ENCODE peak calls at places on chromosomes 6 and 20, in ten cellular contexts. N, J, I, F, E, H, Q, O, L and B are unnamed samples.

GRCh38 chr6:168388641-168389633 is 52.0 kb upstream of the SMOC2 start:
- DNase-seq in I (peak), J (peak), N (no peak), F (no peak), O (no peak), E (no peak), H (no peak), L (no peak), Q (no peak), B (no peak)

GRCh38 chr6:20877008-20877937 is 343.0 kb downstream of the CDKAL1 start:
- DNase-seq in N (no peak), E (no peak), Q (no peak), L (peak), J (peak), I (peak), O (peak), F (peak), H (peak), B (no peak)

GRCh38 chr20:62805711-62806382 is 1.2 kb downstream of the OGFR start:
- DNase-seq in J (no peak), L (no peak), Q (peak), F (no peak), O (no peak), H (peak), E (no peak), I (peak), N (no peak), B (no peak)

GRCh38 chr6:24824142-24824755 is 25.5 kb upstream of the ARMH2 start:
- DNase-seq in F (peak), H (no peak), L (no peak), O (no peak), E (no peak), I (no peak), J (no peak), Q (no peak), N (no peak), B (no peak)

GRCh38 chr20:3733119-3733995 is 872 bp downstream of the HSPA12B start:
- DNase-seq in I (no peak), H (no peak), L (no peak), F (no peak), Q (no peak), N (no peak), J (no peak), O (no peak), E (no peak), B (no peak)

GRCh38 chr6:144886682-144887081 is 601.5 kb downstream of the UTRN start:
- DNase-seq in H (no peak), F (no peak), I (no peak), J (no peak), O (no peak), L (no peak), Q (no peak), E (no peak), N (no peak), B (no peak)

GRCh38 chr6:43766964-43767461 is 3.0 kb upstream of the VEGFA start:
- DNase-seq in E (no peak), O (no peak), L (no peak), I (peak), H (no peak), Q (no peak), F (no peak), J (peak), N (no peak), B (no peak)

GRCh38 chr6:56714982-56715456 is 72.3 kb upstream of the DST start:
- DNase-seq in L (peak), H (peak), I (no peak), J (no peak), F (peak), N (no peak), E (no peak), Q (peak), O (peak), B (no peak)

GRCh38 chr20:46205349-46205748 is 87.2 kb downstream of the CD40 start:
- DNase-seq in O (no peak), E (no peak), H (no peak), Q (no peak), I (no peak), F (no peak), L (no peak), J (no peak), N (no peak), B (no peak)

GRCh38 chr6:74137910-74138309 is 441.9 kb downstream of the CD109 start:
- DNase-seq in I (peak), E (no peak), F (peak), N (no peak), J (no peak), O (peak), L (no peak), H (no peak), Q (no peak), B (no peak)

GRCh38 chr20:40860487-40860902 is 168.1 kb upstream of the TOP1 start:
- DNase-seq in F (peak), N (no peak), J (no peak), O (peak), E (no peak), H (no peak), Q (no peak), I (peak), L (peak), B (no peak)

GRCh38 chr6:73131706-73132105 is 93.6 kb downstream of the KHDC1L start:
- DNase-seq in J (no peak), I (no peak), E (no peak), N (no peak), H (no peak), O (no peak), F (no peak), L (peak), Q (no peak), B (no peak)

GRCh38 chr6:75922226-75922625 is 150.2 kb downstream of the IMPG1 start:
- DNase-seq in I (no peak), O (no peak), F (peak), E (no peak), J (no peak), N (no peak), Q (no peak), H (no peak), L (peak), B (no peak)

GRCh38 chr6:170553686-170554085 is 483 bp upstream of the TBP start:
- DNase-seq in L (no peak), J (no peak), I (peak), H (no peak), F (peak), O (peak), Q (no peak), E (no peak), N (no peak), B (no peak)

GRCh38 chr20:63009988-63010769 is 3.4 kb upstream of the BHLHE23 start:
- DNase-seq in L (no peak), N (no peak), O (no peak), I (no peak), F (peak), E (no peak), J (peak), H (no peak), Q (no peak), B (no peak)

GRCh38 chr6:43951063-43951755 is 176.0 kb downstream of the MRPL14 start:
- DNase-seq in H (peak), F (peak), L (peak), J (peak), O (no peak), E (peak), Q (peak), I (peak), N (peak), B (no peak)

GRCh38 chr6:132792510-132792909 is 5.9 kb downstream of the SLC18B1 start:
- DNase-seq in E (no peak), L (no peak), H (no peak), I (no peak), O (no peak), N (no peak), F (no peak), J (no peak), Q (no peak), B (no peak)

GRCh38 chr6:70843328-70843918 is 113.4 kb downstream of the B3GAT2 start:
- DNase-seq in Q (no peak), F (no peak), J (no peak), L (peak), H (no peak), E (no peak), O (no peak), I (no peak), N (no peak), B (no peak)

DNA sequence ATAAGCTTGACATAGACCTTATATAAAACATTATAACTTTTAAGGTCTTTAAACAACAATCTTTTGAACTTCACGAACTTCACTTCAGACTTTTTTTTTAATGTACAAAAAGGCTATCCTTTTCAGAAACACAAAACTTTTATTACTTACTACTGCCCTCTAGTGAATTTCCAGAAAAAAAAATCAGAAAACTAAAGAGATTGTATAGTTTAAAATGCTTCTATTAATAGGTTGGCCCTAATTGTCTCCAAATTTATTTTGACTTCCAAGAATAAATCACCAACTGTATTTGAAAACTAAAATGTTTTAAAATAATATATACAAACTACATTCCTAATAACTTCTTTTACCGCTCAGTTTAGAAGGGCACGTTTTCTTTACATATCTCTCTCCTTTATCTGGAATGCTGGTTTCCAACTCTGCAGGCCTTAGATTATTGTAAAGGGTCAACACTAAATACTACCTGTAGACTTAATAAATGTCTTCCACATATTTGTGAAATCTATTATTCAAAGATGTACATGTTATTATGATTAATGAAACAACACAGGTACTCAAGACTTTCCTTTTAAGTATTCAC is 66.8 kb downstream of the LMBRD1 start:
- DNase-seq in E (no peak), F (peak), N (no peak), I (no peak), L (peak), O (no peak), J (no peak), H (no peak), Q (no peak), B (no peak)
- TF ChIP-seq CTCF in E (peak), F (peak), N (no peak), I (peak), L (peak), O (no peak), J (peak), H (no peak), Q (peak), B (peak)

GRCh38 chr6:154457881-154458284 is 52.6 kb downstream of the CNKSR3 start:
- DNase-seq in Q (no peak), I (no peak), L (peak), J (no peak), H (no peak), N (no peak), F (no peak), O (no peak), E (no peak), B (no peak)
- TF ChIP-seq CTCF in Q (no peak), I (peak), L (peak), J (no peak), H (no peak), N (no peak), F (no peak), O (no peak), E (no peak), B (no peak)

GRCh38 chr6:39113788-39114187 is 1.2 kb downstream of the SAYSD1 start:
- DNase-seq in I (no peak), O (no peak), H (no peak), L (no peak), F (no peak), N (no peak), E (no peak), Q (no peak), J (no peak), B (no peak)

GRCh38 chr6:39111280-39111679 is 3.7 kb downstream of the SAYSD1 start:
- DNase-seq in F (no peak), J (no peak), I (no peak), O (no peak), Q (no peak), N (no peak), L (no peak), E (no peak), H (no peak), B (no peak)

GRCh38 chr6:39114707-39115599 is at the start of gene SAYSD1:
- DNase-seq in N (peak), J (peak), F (peak), Q (peak), E (peak), L (peak), I (peak), O (peak), H (peak), B (peak)

GRCh38 chr6:39118921-39119320 is 3.9 kb upstream of the SAYSD1 start:
- DNase-seq in L (no peak), F (no peak), E (no peak), O (no peak), N (no peak), I (no peak), J (no peak), Q (no peak), H (no peak), B (no peak)

GRCh38 chr6:39114395-39114706 is 635 bp downstream of the SAYSD1 start:
- DNase-seq in Q (no peak), I (no peak), O (no peak), E (no peak), J (no peak), F (no peak), L (no peak), H (no peak), N (no peak), B (no peak)
- TF ChIP-seq CTCF in Q (no peak), I (no peak), O (no peak), E (peak), J (no peak), F (no peak), L (no peak), H (no peak), N (no peak), B (no peak)

DNA sequence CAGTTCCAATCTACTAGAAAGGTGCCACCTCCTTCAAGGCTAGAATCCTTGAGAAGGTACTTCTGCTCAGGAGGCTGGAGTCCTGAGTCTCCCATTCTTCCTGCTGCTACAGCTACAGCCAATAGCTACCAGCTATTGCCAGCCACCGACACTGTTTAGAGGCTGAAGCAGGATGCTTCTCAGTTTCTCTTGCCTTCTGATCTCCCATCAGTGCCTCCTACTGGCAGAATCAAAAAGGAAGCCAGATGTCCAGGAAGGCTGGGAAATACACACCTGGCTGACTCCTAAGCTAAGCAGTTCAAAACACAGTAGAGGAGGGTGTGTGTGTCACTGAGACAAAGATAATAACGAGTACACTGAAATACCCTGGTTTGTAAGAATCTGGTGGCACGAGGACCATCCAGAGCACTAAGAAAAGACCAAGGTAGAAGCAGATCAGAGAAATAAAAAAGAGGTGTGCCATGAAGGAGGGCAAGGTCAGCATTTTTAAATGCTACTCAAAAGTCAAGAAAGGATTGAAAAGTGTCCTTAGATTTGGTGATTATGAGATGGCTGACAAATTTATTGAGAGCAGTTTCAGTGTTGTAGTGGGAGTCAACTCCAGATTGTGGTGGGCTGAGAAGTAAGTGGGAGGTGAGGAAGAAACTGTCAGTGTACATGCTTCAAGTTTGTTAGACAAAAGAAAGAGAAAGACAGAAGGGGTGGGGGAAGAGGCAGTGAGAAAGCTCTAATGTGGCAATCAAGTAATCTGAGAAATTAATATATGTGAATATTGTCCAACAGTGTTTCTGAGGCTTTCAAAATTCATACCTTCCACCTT is 2.3 kb upstream of the HLA-DMA start:
- DNase-seq in N (no peak), F (peak), J (peak), Q (peak), L (peak), H (peak), E (no peak), I (peak), O (no peak), B (no peak)
- TF ChIP-seq CTCF in N (peak), F (peak), J (peak), Q (peak), L (peak), H (no peak), E (peak), I (peak), O (peak), B (peak)

GRCh38 chr6:137931849-137932465 is 64.9 kb downstream of the TNFAIP3 start:
- DNase-seq in L (peak), F (no peak), N (no peak), O (no peak), I (no peak), J (no peak), E (no peak), Q (no peak), H (no peak), B (no peak)

GRCh38 chr6:137936798-137937197 is 69.7 kb downstream of the TNFAIP3 start:
- DNase-seq in O (no peak), I (no peak), H (no peak), N (no peak), J (no peak), Q (no peak), E (no peak), F (no peak), L (no peak), B (no peak)

GRCh38 chr6:137928286-137928685 is 61.2 kb downstream of the TNFAIP3 start:
- DNase-seq in L (no peak), Q (no peak), H (no peak), N (no peak), I (no peak), J (no peak), E (peak), F (no peak), O (no peak), B (no peak)

GRCh38 chr6:137938770-137939379 is 71.8 kb downstream of the TNFAIP3 start:
- DNase-seq in F (no peak), E (no peak), L (no peak), O (no peak), H (no peak), N (no peak), J (no peak), Q (no peak), I (no peak), B (no peak)

DNA sequence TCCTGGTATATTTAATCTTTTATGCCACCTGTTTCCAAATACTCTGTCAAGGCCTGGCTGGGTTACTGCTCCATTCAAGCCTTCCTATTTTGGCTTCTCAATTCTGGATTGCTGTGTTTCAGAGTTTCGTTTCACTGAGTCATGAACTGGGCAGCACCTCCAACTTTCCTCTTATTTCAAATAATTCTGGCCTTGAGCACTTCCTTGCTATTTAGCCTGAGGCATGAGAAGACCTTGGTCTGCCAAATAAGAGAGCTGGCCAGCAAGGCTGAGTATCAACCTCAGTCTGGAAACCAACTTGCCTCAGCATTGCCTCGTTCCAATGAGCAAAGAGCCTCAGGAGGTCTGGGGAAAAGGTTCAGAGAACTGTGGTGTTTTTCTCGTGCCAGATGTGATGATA is 66.6 kb downstream of the TNFAIP3 start:
- DNase-seq in F (peak), I (no peak), L (peak), Q (no peak), N (peak), H (peak), O (peak), J (no peak), E (no peak), B (no peak)
- TF ChIP-seq CTCF in F (no peak), I (no peak), L (no peak), Q (no peak), N (no peak), H (no peak), O (no peak), J (no peak), E (no peak), B (no peak)

GRCh38 chr20:56943946-56944345 is 314.8 kb downstream of the TFAP2C start:
- DNase-seq in O (no peak), F (no peak), N (no peak), I (no peak), J (no peak), Q (no peak), E (no peak), H (no peak), L (no peak), B (no peak)

GRCh38 chr20:56944546-56944945 is 315.4 kb downstream of the TFAP2C start:
- DNase-seq in H (no peak), O (no peak), E (no peak), F (no peak), J (no peak), Q (no peak), N (no peak), L (no peak), I (no peak), B (no peak)

GRCh38 chr20:56945901-56946300 is 316.8 kb downstream of the TFAP2C start:
- DNase-seq in H (no peak), Q (no peak), E (no peak), L (no peak), I (no peak), F (no peak), O (no peak), N (no peak), J (no peak), B (no peak)

GRCh38 chr20:56941101-56941686 is 312.1 kb downstream of the TFAP2C start:
- DNase-seq in N (no peak), O (no peak), L (no peak), E (no peak), Q (no peak), I (no peak), H (no peak), F (peak), J (no peak), B (no peak)

DNA sequence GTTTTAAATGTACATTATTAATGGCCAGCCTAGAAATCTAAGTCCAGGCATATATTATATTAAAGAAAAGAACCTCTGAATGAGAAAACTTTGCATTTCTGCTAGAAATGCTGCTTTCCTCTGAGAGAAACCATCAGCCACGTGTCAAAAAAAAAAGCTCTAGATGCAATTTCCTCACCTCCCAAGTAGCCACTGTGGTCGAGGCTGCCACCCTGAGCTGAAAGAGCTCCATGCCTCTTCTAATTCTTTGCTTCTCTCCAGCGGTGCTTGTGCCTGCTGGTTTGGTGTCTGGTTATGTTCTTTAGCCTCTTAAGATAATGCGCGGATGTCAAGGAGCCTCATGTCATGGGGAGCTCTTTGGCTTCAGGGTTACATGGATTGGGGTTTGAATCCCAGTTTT is 316.0 kb downstream of the TFAP2C start:
- DNase-seq in E (no peak), N (no peak), L (peak), J (no peak), I (no peak), O (no peak), H (no peak), F (peak), Q (no peak), B (no peak)
- TF ChIP-seq CTCF in E (no peak), N (no peak), L (no peak), J (no peak), I (peak), O (no peak), H (no peak), F (peak), Q (no peak), B (peak)

DNA sequence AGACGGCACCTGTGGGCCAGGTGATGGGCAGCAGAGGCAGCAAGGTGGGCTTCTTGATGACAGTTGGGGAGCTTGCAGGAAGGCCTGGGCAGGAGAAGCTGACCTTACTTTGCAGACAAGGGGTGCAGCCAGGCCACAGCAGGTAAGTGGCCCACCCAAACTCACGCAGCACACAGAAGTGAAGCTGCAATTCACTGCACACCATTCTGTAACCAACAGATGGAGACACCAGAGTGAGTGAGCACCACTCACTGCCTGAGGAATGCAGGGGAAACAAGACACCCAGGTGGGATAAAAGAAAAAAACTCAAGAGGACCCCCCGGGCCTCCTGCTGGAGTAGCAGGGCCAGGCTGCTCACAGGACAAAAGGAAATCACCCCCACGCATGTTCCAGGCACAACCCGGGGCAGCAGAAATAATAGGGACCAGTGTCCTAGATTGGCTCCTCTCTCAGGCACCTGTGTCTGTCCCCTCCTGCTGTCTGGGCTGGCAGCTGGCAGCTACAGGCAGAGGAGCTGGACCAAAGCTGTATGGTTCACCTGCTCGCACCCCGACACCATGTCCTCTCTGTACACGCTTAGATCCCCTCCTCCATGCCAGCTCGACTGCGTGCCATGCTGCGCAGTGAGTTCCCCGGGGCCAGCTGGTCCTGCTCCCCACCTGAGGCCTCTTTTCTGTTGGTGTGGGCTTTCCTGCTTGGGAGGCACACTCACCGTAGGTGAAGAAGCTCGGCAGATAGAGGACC is 4.9 kb downstream of the MTCH1 start:
- DNase-seq in Q (peak), H (no peak), E (no peak), I (no peak), L (no peak), N (no peak), O (no peak), J (no peak), F (no peak), B (no peak)
- TF ChIP-seq CTCF in Q (peak), H (no peak), E (peak), I (no peak), L (peak), N (peak), O (no peak), J (no peak), F (peak), B (no peak)